ENCODE peak calls at places on chromosomes 2 and 18, in five cellular contexts. E, Z, F, A and V are unnamed samples.

GRCh38 chr18:32289480-32290075 is 99.7 kb downstream of the MEP1B start:
- DNase-seq in A (peak), E (no peak), F (no peak), Z (peak), V (no peak)

GRCh38 chr2:241458687-241459086 is 49.7 kb downstream of the STK25 start:
- DNase-seq in F (no peak), A (no peak), Z (no peak), E (no peak), V (no peak)

GRCh38 chr2:84865181-84865783 is 15.6 kb downstream of the TRABD2A start:
- DNase-seq in A (no peak), Z (peak), F (no peak), E (no peak), V (no peak)

GRCh38 chr2:215904101-215904500 is 109.2 kb downstream of the MREG start:
- DNase-seq in E (no peak), Z (no peak), F (no peak), A (no peak), V (no peak)

GRCh38 chr2:18903750-18904149 is 314.4 kb upstream of the NT5C1B start:
- DNase-seq in E (no peak), Z (peak), F (no peak), A (no peak), V (no peak)

GRCh38 chr18:1805526-1805925 is 765.8 kb downstream of the METTL4 start:
- DNase-seq in F (no peak), Z (no peak), E (no peak), A (no peak), V (no peak)

GRCh38 chr2:212528106-212528856 is 10.3 kb downstream of the ERBB4 start:
- DNase-seq in E (no peak), Z (no peak), A (no peak), F (no peak), V (no peak)

GRCh38 chr2:190572251-190572650 is 37.7 kb upstream of the NEMP2 start:
- DNase-seq in Z (no peak), A (no peak), E (no peak), F (no peak), V (no peak)

GRCh38 chr2:120534457-120534856 is 188.5 kb downstream of the INHBB start:
- DNase-seq in A (no peak), Z (no peak), F (no peak), E (no peak), V (no peak)

GRCh38 chr2:85445316-85446295 is 27.1 kb downstream of the SH2D6 start:
- DNase-seq in A (no peak), E (no peak), F (peak), Z (no peak), V (no peak)

GRCh38 chr2:25279091-25279651 is 62.6 kb downstream of the DNMT3A start:
- DNase-seq in Z (no peak), A (no peak), F (no peak), E (peak), V (peak)

GRCh38 chr2:46648141-46648742 is 168.9 kb downstream of the TMEM247 start:
- DNase-seq in Z (no peak), F (no peak), A (no peak), E (no peak), V (no peak)

GRCh38 chr2:11775384-11775783 is 29.0 kb downstream of the LPIN1 start:
- DNase-seq in Z (no peak), F (no peak), E (no peak), A (no peak), V (no peak)

GRCh38 chr2:26724004-26724750 is 31.7 kb downstream of the KCNK3 start:
- DNase-seq in E (no peak), Z (peak), A (no peak), F (peak), V (no peak)

GRCh38 chr2:63861220-63861822 is 19.6 kb downstream of the UGP2 start:
- DNase-seq in F (no peak), Z (peak), E (peak), A (peak), V (no peak)

GRCh38 chr2:235724964-235725603 is 231.2 kb downstream of the AGAP1 start:
- DNase-seq in E (no peak), Z (no peak), F (no peak), A (no peak), V (peak)

GRCh38 chr18:45506951-45507350 is 108.3 kb upstream of the SLC14A2 start:
- DNase-seq in E (no peak), A (no peak), Z (no peak), F (no peak), V (no peak)